ENCODE peak calls at places on chromosomes 7 and 10, in nine cellular contexts. F, P, I, Y, Q, E, X, A and N are unnamed samples.

GRCh38 chr10:131162866-131163265 is 148.7 kb downstream of the TCERG1L start:
- DNase-seq in F (no peak), P (no peak), I (no peak), Y (no peak), Q (no peak), E (no peak), X (no peak), A (no peak), N (no peak)

GRCh38 chr7:28205505-28205904 is 24.9 kb upstream of the JAZF1 start:
- DNase-seq in F (no peak), P (no peak), I (no peak), Y (no peak), Q (no peak), E (no peak), X (no peak), A (no peak), N (no peak)

GRCh38 chr7:21086688-21087087 is 300.0 kb upstream of the SP8 start:
- DNase-seq in F (no peak), P (no peak), I (no peak), Y (no peak), Q (no peak), E (no peak), X (no peak), A (no peak), N (peak; percentile 92)

GRCh38 chr7:108455524-108455832 is 758 bp downstream of the NRCAM start:
- DNase-seq in F (no peak), P (no peak), I (no peak), Y (no peak), Q (no peak), E (no peak), X (peak; percentile 54), A (no peak), N (no peak)

GRCh38 chr10:104577171-104577570 is 63.9 kb upstream of the SORCS3 start:
- DNase-seq in F (no peak), P (no peak), I (no peak), Y (no peak), Q (no peak), E (no peak), X (no peak), A (no peak), N (no peak)

GRCh38 chr7:10475940-10476641 is 497.6 kb upstream of the PHF14 start:
- DNase-seq in F (no peak), P (no peak), I (no peak), Y (no peak), Q (no peak), E (no peak), X (peak; percentile 33), A (no peak), N (no peak)

GRCh38 chr7:39948375-39948774 is 1.7 kb upstream of the CDK13 start:
- DNase-seq in F (no peak), P (peak; percentile 20), I (no peak), Y (no peak), Q (no peak), E (no peak), X (no peak), A (no peak), N (no peak)

GRCh38 chr7:94223375-94224084 is 171.2 kb upstream of the COL1A2 start:
- DNase-seq in F (peak; percentile 69), P (no peak), I (peak; percentile 23), Y (no peak), Q (no peak), E (no peak), X (no peak), A (no peak), N (peak; percentile 80)

GRCh38 chr10:102644646-102645387 is 538 bp downstream of the TRIM8 start:
- DNase-seq in F (peak; percentile 68), P (peak; percentile 30), I (peak; percentile 68), Y (peak; percentile 75), Q (peak; percentile 93), E (peak; percentile 85), X (peak; percentile 91), A (peak; percentile 68), N (peak; percentile 67)

GRCh38 chr7:23469961-23470250 is 385 bp downstream of the IGF2BP3 start:
- DNase-seq in F (no peak), P (no peak), I (no peak), Y (no peak), Q (no peak), E (no peak), X (no peak), A (no peak), N (no peak)

GRCh38 chr7:99035723-99036530 is 108.0 kb downstream of the SMURF1 start:
- DNase-seq in F (no peak), P (no peak), I (no peak), Y (no peak), Q (no peak), E (no peak), X (no peak), A (no peak), N (no peak)

GRCh38 chr10:77550378-77550777 is 87.2 kb downstream of the KCNMA1 start:
- DNase-seq in F (no peak), P (no peak), I (no peak), Y (no peak), Q (peak; percentile 28), E (no peak), X (no peak), A (no peak), N (peak; percentile 17)
- H3K4me1 ChIP-seq in F (peaks cover 3% of the 10 kb centered on the region), P (no peaks in the 10 kb centered on the region), I (peaks cover 19% of the 10 kb centered on the region), Y (no peaks in the 10 kb centered on the region), Q (peaks cover 3% of the 10 kb centered on the region), E (no peaks in the 10 kb centered on the region), X (peaks cover 36% of the 10 kb centered on the region), A (no peaks in the 10 kb centered on the region), N (no peaks in the 10 kb centered on the region)

DNA sequence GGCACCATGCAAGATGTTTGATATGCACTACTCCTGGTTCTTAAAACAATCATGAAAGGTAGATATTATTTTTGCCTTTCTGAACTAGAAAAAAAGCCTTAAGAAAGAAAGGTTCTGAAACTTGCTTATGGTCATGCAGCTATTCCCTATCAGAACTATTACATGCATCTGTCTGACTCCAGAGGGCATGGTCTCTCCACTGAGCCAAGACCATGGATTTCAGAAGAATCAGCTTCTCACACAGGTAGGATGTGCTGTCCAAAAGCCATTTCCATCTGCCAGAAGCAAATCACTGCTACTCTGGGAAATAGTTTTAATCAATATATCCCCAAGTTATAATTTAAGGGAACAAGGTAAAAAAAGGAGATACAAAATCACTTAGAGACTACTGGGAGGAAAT is 69.5 kb downstream of the STK17A start:
- DNase-seq in F (peak; percentile 40), P (no peak), I (no peak), Y (no peak), Q (no peak), E (no peak), X (no peak), A (no peak), N (no peak)
- TF ChIP-seq CTCF in F (peak; percentile 27), P (no peak), I (no peak), Y (no peak), Q (no peak), E (no peak), X (no peak), A (no peak), N (peak; percentile 12)

DNA sequence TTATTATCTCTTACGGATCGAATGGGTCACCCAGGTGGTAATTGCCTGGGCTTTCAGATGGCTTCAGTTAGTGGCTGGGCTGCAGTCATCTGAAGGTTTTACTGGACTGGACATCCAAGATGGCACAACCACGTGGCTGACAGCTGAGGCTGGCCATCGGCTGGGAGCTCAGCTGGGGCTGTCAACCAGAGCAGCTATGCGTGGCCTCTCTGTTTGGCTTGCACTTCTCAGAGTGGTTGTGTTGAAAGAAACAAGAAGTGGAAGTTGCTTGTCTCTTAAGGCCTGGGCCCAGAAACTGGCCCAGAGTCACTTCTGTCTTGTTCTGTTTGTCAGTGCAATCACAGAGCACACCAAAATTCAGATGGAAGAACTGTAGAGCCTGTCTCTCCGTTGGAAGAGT is 5.7 kb upstream of the GDI2 start:
- DNase-seq in F (no peak), P (no peak), I (no peak), Y (no peak), Q (no peak), E (no peak), X (no peak), A (no peak), N (no peak)
- H3K4me1 ChIP-seq in F (peaks cover 3% of the 10 kb centered on the region), P (peaks cover 8% of the 10 kb centered on the region), I (peaks cover 9% of the 10 kb centered on the region), Y (peaks cover 4% of the 10 kb centered on the region), Q (no peaks in the 10 kb centered on the region), E (peaks cover 10% of the 10 kb centered on the region), X (peaks cover 14% of the 10 kb centered on the region), A (peaks cover 10% of the 10 kb centered on the region), N (peaks cover 9% of the 10 kb centered on the region)

GRCh38 chr10:91088300-91089140 is 131.9 kb upstream of the PCGF5 start:
- DNase-seq in F (peak; percentile 15), P (peak; percentile 36), I (peak; percentile 23), Y (no peak), Q (no peak), E (no peak), X (no peak), A (no peak), N (no peak)
- TF ChIP-seq CTCF in F (peak; percentile 29), P (peak; percentile 5), I (peak; percentile 41), Y (no peak), Q (no peak), E (peak; percentile 22), X (no peak), A (no peak), N (peak; percentile 37)

DNA sequence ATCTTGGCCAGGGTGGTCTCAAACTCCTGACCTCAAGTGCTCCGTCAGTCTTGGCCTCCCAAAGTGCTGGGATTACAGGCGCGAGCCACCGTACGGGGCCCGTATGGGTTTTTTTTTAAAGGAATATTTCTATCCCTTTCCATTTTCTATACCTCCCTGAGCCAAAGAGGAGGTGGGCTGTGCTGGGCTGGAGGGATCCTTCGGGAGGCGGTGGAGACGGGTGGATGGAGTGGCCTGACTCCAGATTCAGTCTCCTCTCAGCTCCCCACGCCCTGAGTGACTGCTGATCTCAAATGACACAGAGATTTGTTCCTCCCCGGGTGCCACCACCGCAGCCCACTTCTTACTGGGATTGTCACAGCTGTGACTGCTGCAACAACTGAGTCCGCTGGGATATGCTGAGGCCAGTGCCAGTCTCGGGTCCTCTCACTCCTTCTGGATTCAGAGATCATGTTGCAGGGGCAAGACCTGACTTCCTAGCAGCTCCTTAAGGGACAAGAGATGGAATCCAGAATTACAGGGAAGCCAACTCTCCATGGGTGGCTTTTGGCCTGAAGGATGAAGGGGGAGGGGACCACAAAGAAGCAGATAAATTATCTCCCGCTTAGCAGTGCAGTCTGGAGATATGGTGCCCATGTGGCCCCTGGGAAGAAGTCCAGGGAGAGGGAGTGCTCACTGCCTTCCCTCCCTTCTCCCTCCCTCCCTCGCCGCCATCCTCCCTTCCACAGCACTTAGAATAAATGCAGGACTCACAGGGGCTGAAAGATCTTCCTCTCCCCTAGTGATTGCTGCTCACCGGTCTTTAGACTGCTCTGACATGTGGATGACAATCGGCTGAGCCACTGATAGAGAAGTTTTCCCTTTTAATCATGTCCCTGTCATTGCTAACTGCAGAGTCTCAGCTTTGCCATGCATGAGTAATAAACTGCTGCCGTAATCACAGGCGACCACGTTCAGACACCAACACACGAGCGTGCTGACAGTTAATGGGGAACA is 14.3 kb downstream of the GALNT17 start:
- DNase-seq in F (no peak), P (no peak), I (no peak), Y (no peak), Q (no peak), E (no peak), X (no peak), A (no peak), N (no peak)
- H3K4me1 ChIP-seq in F (no peaks in the 10 kb centered on the region), P (no peaks in the 10 kb centered on the region), I (no peaks in the 10 kb centered on the region), Y (no peaks in the 10 kb centered on the region), Q (no peaks in the 10 kb centered on the region), E (peaks cover 13% of the 10 kb centered on the region), X (no peaks in the 10 kb centered on the region), A (no peaks in the 10 kb centered on the region), N (no peaks in the 10 kb centered on the region)